ENCODE peak calls at places on chromosomes 5 and 9, in nine cellular contexts. I, O, U, P, K, M, W, J and E are unnamed samples.

GRCh38 chr5:170105643-170106611 is at the start of gene FOXI1:
- DNase-seq in I (no peak), M (no peak), P (no peak), K (no peak), O (no peak), U (no peak), J (no peak), W (no peak), E (no peak)

GRCh38 chr5:122774861-122775712 is at the start of gene SNX2:
- DNase-seq in J (peak), M (peak), O (peak), I (peak), W (peak), P (peak), U (peak), K (peak), E (peak)

GRCh38 chr9:7315746-7316457 is 483.7 kb downstream of the DMAC1 start:
- DNase-seq in M (no peak), P (no peak), W (no peak), I (no peak), U (no peak), J (no peak), K (no peak), O (no peak), E (no peak)

GRCh38 chr9:128164332-128164885 is 4.3 kb downstream of the BBLN start:
- DNase-seq in O (no peak), M (no peak), P (no peak), W (no peak), I (no peak), U (no peak), J (no peak), K (no peak), E (no peak)

GRCh38 chr9:108580021-108580439 is 275.8 kb downstream of the ACTL7B start:
- DNase-seq in P (peak), W (no peak), J (peak), M (peak), O (no peak), K (peak), U (no peak), I (no peak), E (peak)

GRCh38 chr5:104126980-104127379 is 564.4 kb upstream of the NUDT12 start:
- DNase-seq in K (no peak), M (no peak), W (no peak), I (no peak), P (no peak), O (no peak), J (no peak), U (no peak), E (no peak)

GRCh38 chr9:121690316-121690715 is 38.9 kb downstream of the DAB2IP start:
- DNase-seq in K (no peak), U (no peak), P (no peak), M (no peak), J (no peak), W (no peak), I (no peak), O (no peak), E (no peak)

GRCh38 chr5:173029499-173029921 is 26.6 kb upstream of the CREBRF start:
- DNase-seq in O (no peak), M (no peak), J (no peak), K (no peak), I (no peak), P (no peak), W (no peak), U (no peak), E (no peak)

GRCh38 chr5:135353952-135354721 is 44.9 kb downstream of the MACROH2A1 start:
- DNase-seq in J (no peak), U (no peak), O (no peak), P (peak), W (no peak), K (no peak), I (no peak), M (no peak), E (no peak)

GRCh38 chr9:33311953-33312352 is 21.6 kb downstream of the NFX1 start:
- DNase-seq in O (no peak), J (no peak), P (peak), K (no peak), M (no peak), W (no peak), I (no peak), U (no peak), E (no peak)

GRCh38 chr9:19229725-19230355 is 653 bp upstream of the DENND4C start:
- DNase-seq in W (no peak), J (no peak), U (peak), O (no peak), K (peak), I (peak), M (peak), P (peak), E (peak)

GRCh38 chr5:143400541-143401252 is 2.8 kb downstream of the NR3C1 start:
- DNase-seq in M (peak), W (no peak), K (no peak), I (no peak), O (no peak), P (no peak), U (no peak), J (peak), E (peak)

GRCh38 chr5:151670953-151671636 is 15.6 kb downstream of the SPARC start:
- DNase-seq in U (no peak), J (no peak), O (no peak), I (no peak), K (no peak), P (peak), M (no peak), W (no peak), E (no peak)

GRCh38 chr5:17440766-17441165 is 57.3 kb upstream of the TAF11L2 start:
- DNase-seq in P (no peak), M (no peak), J (no peak), O (no peak), K (no peak), W (no peak), U (no peak), I (no peak), E (no peak)

GRCh38 chr5:102271759-102272158 is 24.3 kb downstream of the SLCO4C1 start:
- DNase-seq in M (no peak), U (no peak), J (no peak), K (no peak), P (no peak), I (no peak), O (no peak), W (no peak), E (no peak)

GRCh38 chr9:85741112-85741874 is 461 bp downstream of the AGTPBP1 start:
- DNase-seq in W (peak), U (no peak), I (peak), P (peak), M (peak), O (no peak), J (no peak), K (peak), E (no peak)

GRCh38 chr5:89735108-89735507 is 674.4 kb downstream of the CETN3 start:
- DNase-seq in J (no peak), O (no peak), I (no peak), U (no peak), P (no peak), W (no peak), K (no peak), M (no peak), E (no peak)

GRCh38 chr9:4680178-4680535 is 788 bp downstream of the CDC37L1 start:
- DNase-seq in P (no peak), J (no peak), K (no peak), U (no peak), O (no peak), W (no peak), I (no peak), M (no peak), E (no peak)

GRCh38 chr5:123865641-123866040 is 353.7 kb downstream of the CSNK1G3 start:
- DNase-seq in P (no peak), U (no peak), K (no peak), J (no peak), W (no peak), M (no peak), O (no peak), I (no peak), E (no peak)

GRCh38 chr5:174624754-174625506 is 99.5 kb upstream of the MSX2 start:
- DNase-seq in M (no peak), K (no peak), O (no peak), W (no peak), P (no peak), I (no peak), J (no peak), U (no peak), E (no peak)

GRCh38 chr5:107864793-107865192 is 194.1 kb upstream of the EFNA5 start:
- DNase-seq in O (no peak), I (no peak), W (no peak), K (no peak), M (peak), J (no peak), P (no peak), U (no peak), E (no peak)

GRCh38 chr5:14118551-14119320 is 24.4 kb upstream of the TRIO start:
- DNase-seq in U (peak), W (no peak), K (no peak), J (peak), M (no peak), O (no peak), P (no peak), I (no peak), E (peak)

GRCh38 chr9:35859310-35859994 is 10.7 kb downstream of the OR13J1 start:
- DNase-seq in W (no peak), M (peak), I (no peak), O (no peak), J (no peak), U (no peak), P (peak), K (no peak), E (no peak)

GRCh38 chr9:98933185-98933584 is 10.5 kb upstream of the COL15A1 start:
- DNase-seq in J (no peak), I (no peak), P (no peak), O (no peak), W (no peak), K (no peak), M (no peak), U (no peak), E (no peak)

GRCh38 chr5:38613992-38614836 is 57.8 kb upstream of the LIFR start:
- DNase-seq in M (no peak), W (no peak), O (no peak), K (peak), U (no peak), J (no peak), I (peak), P (peak), E (no peak)

GRCh38 chr5:78964889-78965288 is 20.2 kb downstream of the ARSB start:
- DNase-seq in I (no peak), M (peak), W (no peak), P (peak), U (no peak), K (no peak), J (no peak), O (no peak), E (no peak)

GRCh38 chr9:14347408-14348224 is 33.7 kb upstream of the NFIB start:
- DNase-seq in I (no peak), M (peak), W (no peak), P (peak), U (peak), J (peak), O (peak), K (peak), E (no peak)

DNA sequence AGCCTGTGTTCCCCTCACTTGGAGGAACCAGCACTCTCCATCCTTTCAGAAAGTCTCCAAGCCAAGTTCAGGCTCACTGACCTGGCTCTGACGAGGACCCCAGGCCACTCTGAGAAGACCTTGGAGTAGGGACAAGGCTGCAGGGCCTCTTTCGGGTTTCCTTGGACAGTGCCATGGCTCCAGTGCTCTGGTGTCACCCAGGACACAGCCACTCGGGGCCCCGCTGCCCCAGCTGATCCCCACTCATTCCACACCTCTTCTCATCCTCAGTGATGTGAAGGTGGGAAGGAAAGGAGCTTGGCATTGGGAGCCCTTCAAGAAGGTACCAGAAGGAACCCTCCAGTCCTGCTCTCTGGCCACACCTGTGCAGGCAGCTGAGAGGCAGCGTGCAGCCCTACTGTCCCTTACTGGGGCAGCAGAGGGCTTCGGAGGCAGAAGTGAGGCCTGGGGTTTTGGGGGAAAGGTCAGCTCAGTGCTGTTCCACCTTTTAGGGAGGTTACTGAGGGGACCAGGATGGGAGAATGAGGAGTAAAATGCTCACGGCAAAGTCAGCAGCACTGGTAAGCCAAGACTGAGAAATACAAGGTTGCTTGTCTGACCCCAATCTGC is 4.7 kb upstream of the NUP214 start:
- DNase-seq in O (no peak), K (no peak), M (no peak), W (no peak), I (peak), U (no peak), P (no peak), J (no peak), E (no peak)
- H3K27ac ChIP-seq in O (no peak), K (no peak), M (no peak), W (no peak), I (no peak), U (no peak), P (no peak), J (no peak), E (no peak)

DNA sequence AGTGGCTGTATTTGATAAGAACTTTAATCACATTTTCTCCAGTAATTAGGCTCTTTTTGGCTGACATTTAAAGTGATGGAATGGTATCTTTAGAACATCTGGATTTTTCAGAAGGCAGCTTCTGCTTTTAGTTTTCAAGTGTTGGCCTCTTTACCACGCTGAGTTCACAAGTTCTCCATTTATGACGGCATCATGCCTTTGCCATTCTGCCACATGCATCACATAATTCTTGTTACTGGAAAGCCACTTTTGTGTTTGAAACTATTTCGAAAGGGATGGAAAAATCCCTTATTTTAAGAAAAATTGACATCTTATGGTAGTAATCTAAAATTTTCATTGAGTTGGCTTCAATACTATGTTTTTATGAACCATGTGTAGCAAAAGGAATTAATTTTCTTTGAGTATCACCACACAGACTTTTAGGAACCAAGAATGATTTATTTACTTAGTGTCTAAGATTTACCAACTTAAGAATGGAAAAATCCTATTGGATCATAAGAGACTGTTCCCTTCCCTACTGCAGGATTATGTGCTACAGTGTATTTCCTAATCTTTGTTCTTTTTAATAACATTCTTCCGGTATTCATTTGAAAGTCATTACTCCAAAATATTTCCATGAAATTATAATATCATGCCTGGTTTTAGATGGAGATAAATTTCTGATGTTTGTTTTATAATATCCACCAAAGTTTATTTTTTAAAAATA is 344.2 kb downstream of the ADGRV1 start:
- DNase-seq in I (no peak), J (no peak), M (no peak), P (no peak), O (no peak), K (no peak), U (no peak), W (no peak), E (no peak)
- H3K27ac ChIP-seq in I (no peak), J (no peak), M (no peak), P (no peak), O (no peak), K (no peak), U (no peak), W (no peak), E (no peak)

GRCh38 chr5:179312557-179313235 is 32.6 kb downstream of the ADAMTS2 start:
- DNase-seq in U (peak), O (no peak), M (no peak), W (no peak), J (no peak), P (no peak), K (no peak), I (peak), E (no peak)

GRCh38 chr5:179315356-179315890 is 29.8 kb downstream of the ADAMTS2 start:
- DNase-seq in W (no peak), U (peak), J (no peak), I (peak), K (no peak), P (no peak), M (no peak), O (no peak), E (no peak)

GRCh38 chr5:179314606-179315355 is 30.5 kb downstream of the ADAMTS2 start:
- DNase-seq in W (no peak), M (no peak), U (peak), I (peak), O (no peak), P (no peak), J (no peak), K (no peak), E (no peak)

GRCh38 chr5:179316111-179316551 is 29.1 kb downstream of the ADAMTS2 start:
- DNase-seq in M (no peak), J (no peak), P (no peak), I (peak), U (peak), K (no peak), W (no peak), O (no peak), E (no peak)

GRCh38 chr5:179313849-179314521 is 31.3 kb downstream of the ADAMTS2 start:
- DNase-seq in U (peak), M (no peak), K (no peak), W (no peak), P (no peak), I (peak), O (peak), J (peak), E (peak)
- H3K27ac ChIP-seq in U (peak), M (no peak), K (no peak), W (no peak), P (no peak), I (peak), O (peak), J (no peak), E (no peak)

GRCh38 chr5:112684121-112684520 is 53.6 kb upstream of the APC start:
- DNase-seq in M (no peak), P (no peak), U (no peak), O (no peak), W (no peak), J (no peak), I (no peak), K (no peak), E (no peak)

GRCh38 chr5:112684737-112685136 is 52.9 kb upstream of the APC start:
- DNase-seq in P (no peak), U (peak), K (no peak), M (no peak), J (no peak), I (no peak), W (no peak), O (no peak), E (no peak)

GRCh38 chr5:112685929-112686328 is 51.8 kb upstream of the APC start:
- DNase-seq in M (no peak), O (no peak), W (no peak), K (no peak), I (no peak), J (no peak), P (no peak), U (no peak), E (no peak)

GRCh38 chr5:112686675-112687074 is 51.0 kb upstream of the APC start:
- DNase-seq in I (no peak), O (no peak), J (no peak), K (no peak), U (no peak), M (no peak), W (no peak), P (no peak), E (no peak)

GRCh38 chr5:112685386-112685785 is 52.3 kb upstream of the APC start:
- DNase-seq in O (no peak), K (no peak), J (no peak), P (no peak), I (no peak), U (no peak), W (no peak), M (no peak), E (no peak)
- H3K27ac ChIP-seq in O (no peak), K (no peak), J (no peak), P (no peak), I (peak), U (peak), W (no peak), M (no peak), E (no peak)

GRCh38 chr5:6599739-6600138 is 33.1 kb downstream of the NSUN2 start:
- DNase-seq in I (no peak), W (no peak), J (no peak), O (no peak), U (no peak), M (no peak), P (no peak), K (no peak), E (no peak)
- H3K27ac ChIP-seq in I (no peak), W (no peak), J (no peak), O (no peak), U (no peak), M (no peak), P (no peak), K (no peak), E (no peak)

GRCh38 chr5:149433524-149434131 is 54.5 kb upstream of the IL17B start:
- DNase-seq in J (no peak), W (no peak), P (no peak), M (no peak), I (no peak), O (peak), U (no peak), K (no peak), E (no peak)
- H3K27ac ChIP-seq in J (no peak), W (no peak), P (no peak), M (no peak), I (peak), O (no peak), U (peak), K (no peak), E (no peak)